ENCODE peak calls at places on chromosomes 13 and 19, in five cellular contexts. Y is stimulated activated CD4-positive, alpha-beta T cell treated with anti-CD3 and anti-CD28 coated beads, Interleukin-1b, Interleukin-23, amount 100 ng/mL, for 24 hours; I is LHCN-M2; H is NCI-H2081; T is islet precursor cell. L is an unnamed sample.

GRCh38 chr13:43061496-43062280 is 38.3 kb downstream of the DNAJC15 start:
- DNase-seq in H (no peak), Y (no peak), I (no peak), T (peak), L (no peak)

GRCh38 chr19:18089726-18090125 is 3.0 kb upstream of the IL12RB1 start:
- DNase-seq in H (no peak), T (no peak), Y (no peak), I (no peak), L (no peak)

GRCh38 chr19:48961051-48961649 is 4.0 kb upstream of the FTL start:
- DNase-seq in T (peak), Y (no peak), H (no peak), I (no peak), L (no peak)

GRCh38 chr19:55813906-55814305 is 17.9 kb downstream of the NLRP11 start:
- DNase-seq in I (no peak), H (no peak), T (no peak), Y (no peak), L (no peak)

GRCh38 chr19:17526922-17527321 is 15.5 kb downstream of the PGLS start:
- DNase-seq in H (no peak), I (no peak), Y (no peak), T (no peak), L (no peak)

GRCh38 chr19:38928406-38929001 is 2.1 kb downstream of the SARS2 start:
- DNase-seq in Y (no peak), T (no peak), I (no peak), H (no peak), L (no peak)

GRCh38 chr13:35812730-35813129 is 318.5 kb downstream of the DCLK1 start:
- DNase-seq in I (no peak), Y (no peak), T (no peak), H (no peak), L (no peak)

GRCh38 chr19:40831502-40832430 is 18.5 kb downstream of the CYP2A6 start:
- DNase-seq in T (peak), I (peak), Y (no peak), H (no peak), L (no peak)

GRCh38 chr13:33392794-33393371 is 107.3 kb upstream of the STARD13 start:
- DNase-seq in Y (no peak), T (no peak), H (no peak), I (no peak), L (no peak)

GRCh38 chr19:49506575-49507105 is 5.8 kb upstream of the FCGRT start:
- DNase-seq in T (peak), H (peak), I (peak), Y (peak), L (no peak)

GRCh38 chr13:71625694-71626093 is 241.3 kb downstream of the DACH1 start:
- DNase-seq in I (no peak), H (no peak), T (no peak), Y (no peak), L (no peak)

GRCh38 chr19:51448011-51448744 is 10.1 kb downstream of the SIGLEC8 start:
- DNase-seq in I (no peak), T (no peak), Y (peak), H (no peak), L (no peak)

GRCh38 chr13:48068036-48068435 is 26.9 kb downstream of the MED4 start:
- DNase-seq in H (no peak), T (no peak), Y (no peak), I (no peak), L (no peak)

GRCh38 chr19:18626906-18627305 is 9.9 kb upstream of the KLHL26 start:
- DNase-seq in H (no peak), Y (no peak), I (no peak), T (no peak), L (peak)

GRCh38 chr13:75324413-75324940 is 157.5 kb downstream of the TBC1D4 start:
- DNase-seq in T (no peak), I (no peak), Y (no peak), H (no peak), L (no peak)

GRCh38 chr19:1860821-1861598 is 2.4 kb downstream of the KLF16 start:
- DNase-seq in H (no peak), I (no peak), T (no peak), Y (no peak), L (no peak)

GRCh38 chr19:52492201-52492960 is 35.1 kb upstream of the ZNF808 start:
- DNase-seq in T (peak), I (no peak), Y (no peak), H (no peak), L (no peak)

GRCh38 chr19:11422163-11423068 is 3.3 kb upstream of the RGL3 start:
- DNase-seq in Y (peak), T (peak), H (no peak), I (no peak), L (no peak)